ENCODE peak calls at places on chromosome 19, in nine cellular contexts. One of them, this sample, is unnamed.

GRCh38 chr19:42420055-42420544 is 7.1 kb downstream of the LIPE start:
- DNase-seq in tibial nerve: no peak
- DNase-seq in heart left ventricle: no peak
- DNase-seq in uterus: no peak
- DNase-seq in lung: no peak
- DNase-seq in HAP-1: peak; percentile 40
- DNase-seq in gastrocnemius medialis: no peak
- DNase-seq in neuronal stem cell: no peak
- DNase-seq in breast epithelium: no peak
- DNase-seq in this sample: peak; percentile 40

GRCh38 chr19:15673176-15673654 is 328 bp downstream of the CYP4F12 start:
- DNase-seq in tibial nerve: no peak
- DNase-seq in heart left ventricle: peak; percentile 28
- DNase-seq in uterus: no peak
- DNase-seq in lung: no peak
- DNase-seq in HAP-1: no peak
- DNase-seq in gastrocnemius medialis: no peak
- DNase-seq in neuronal stem cell: no peak
- DNase-seq in breast epithelium: no peak
- DNase-seq in this sample: no peak

GRCh38 chr19:14395710-14396338 is 14.6 kb downstream of the ADGRE5 start:
- DNase-seq in tibial nerve: no peak
- DNase-seq in heart left ventricle: no peak
- DNase-seq in uterus: no peak
- DNase-seq in lung: no peak
- DNase-seq in HAP-1: no peak
- DNase-seq in gastrocnemius medialis: no peak
- DNase-seq in neuronal stem cell: no peak
- DNase-seq in breast epithelium: no peak
- DNase-seq in this sample: no peak

GRCh38 chr19:4089400-4089908 is 22.8 kb upstream of the ZBTB7A start:
- DNase-seq in tibial nerve: no peak
- DNase-seq in heart left ventricle: peak; percentile 48
- DNase-seq in uterus: no peak
- DNase-seq in lung: no peak
- DNase-seq in HAP-1: no peak
- DNase-seq in gastrocnemius medialis: no peak
- DNase-seq in neuronal stem cell: no peak
- DNase-seq in breast epithelium: no peak
- DNase-seq in this sample: no peak

GRCh38 chr19:28242317-28242927 is 970.5 kb downstream of the UQCRFS1 start:
- DNase-seq in tibial nerve: peak; percentile 32
- DNase-seq in heart left ventricle: no peak
- DNase-seq in uterus: no peak
- DNase-seq in lung: no peak
- DNase-seq in HAP-1: no peak
- DNase-seq in gastrocnemius medialis: no peak
- DNase-seq in neuronal stem cell: peak; percentile 70
- DNase-seq in breast epithelium: no peak
- DNase-seq in this sample: no peak

GRCh38 chr19:56170261-56170660 is 5.5 kb upstream of the GALP start:
- DNase-seq in tibial nerve: no peak
- DNase-seq in heart left ventricle: peak; percentile 50
- DNase-seq in uterus: no peak
- DNase-seq in lung: peak; percentile 90
- DNase-seq in HAP-1: no peak
- DNase-seq in gastrocnemius medialis: no peak
- DNase-seq in neuronal stem cell: no peak
- DNase-seq in breast epithelium: no peak
- DNase-seq in this sample: no peak

GRCh38 chr19:30590596-30591229 is 218.5 kb downstream of the ZNF536 start:
- DNase-seq in tibial nerve: no peak
- DNase-seq in heart left ventricle: no peak
- DNase-seq in uterus: no peak
- DNase-seq in lung: no peak
- DNase-seq in HAP-1: no peak
- DNase-seq in gastrocnemius medialis: no peak
- DNase-seq in neuronal stem cell: no peak
- DNase-seq in breast epithelium: no peak
- DNase-seq in this sample: no peak

GRCh38 chr19:29484876-29485275 is 40.9 kb upstream of the VSTM2B start:
- DNase-seq in tibial nerve: no peak
- DNase-seq in heart left ventricle: no peak
- DNase-seq in uterus: no peak
- DNase-seq in lung: peak; percentile 22
- DNase-seq in HAP-1: no peak
- DNase-seq in gastrocnemius medialis: no peak
- DNase-seq in neuronal stem cell: no peak
- DNase-seq in breast epithelium: no peak
- DNase-seq in this sample: no peak

GRCh38 chr19:23991170-23991569 is 76.5 kb downstream of the ZNF726 start:
- DNase-seq in tibial nerve: no peak
- DNase-seq in heart left ventricle: no peak
- DNase-seq in uterus: no peak
- DNase-seq in lung: no peak
- DNase-seq in HAP-1: no peak
- DNase-seq in gastrocnemius medialis: no peak
- DNase-seq in neuronal stem cell: no peak
- DNase-seq in breast epithelium: no peak
- DNase-seq in this sample: no peak

GRCh38 chr19:19551862-19552192 is 13.8 kb downstream of the CILP2 start:
- DNase-seq in tibial nerve: no peak
- DNase-seq in heart left ventricle: no peak
- DNase-seq in uterus: no peak
- DNase-seq in lung: no peak
- DNase-seq in HAP-1: no peak
- DNase-seq in gastrocnemius medialis: no peak
- DNase-seq in neuronal stem cell: no peak
- DNase-seq in breast epithelium: no peak
- DNase-seq in this sample: no peak

DNA sequence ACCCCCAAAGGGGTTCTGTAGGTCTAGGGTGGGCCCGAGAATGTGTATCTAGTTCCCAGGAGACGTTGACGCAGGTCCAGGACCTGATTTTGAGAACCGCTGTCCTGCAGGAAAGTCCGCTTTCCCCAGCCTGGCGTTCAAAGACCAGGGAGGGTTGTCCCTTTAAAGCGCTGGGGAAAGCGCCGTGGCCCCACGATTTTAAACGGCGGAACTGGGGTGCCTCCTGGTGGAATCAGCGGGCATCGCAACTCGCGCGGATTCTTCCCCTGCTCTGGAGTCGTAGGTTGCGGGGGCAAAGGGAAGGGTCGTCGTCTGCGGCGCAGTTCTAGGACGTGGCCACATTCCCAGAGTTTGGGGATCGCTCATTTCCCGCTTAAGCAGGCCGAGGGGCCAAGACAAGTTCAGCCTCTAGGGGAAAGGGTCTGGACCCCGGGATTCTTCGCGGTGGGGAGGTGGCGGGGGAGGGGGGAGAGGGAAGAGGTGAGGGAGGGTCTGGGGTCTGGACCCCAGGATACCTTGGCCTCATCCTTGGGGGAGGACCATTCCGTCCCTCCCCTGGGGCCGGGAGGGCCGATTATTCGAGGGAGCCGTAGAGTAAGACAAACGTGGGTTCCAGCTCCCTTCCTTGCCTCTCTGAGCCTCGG is 7.7 kb downstream of the PNMA8B start:
- DNase-seq in tibial nerve: peak; percentile 80
- DNase-seq in heart left ventricle: peak; percentile 71
- DNase-seq in uterus: peak; percentile 88
- DNase-seq in lung: peak; percentile 75
- DNase-seq in HAP-1: peak; percentile 76
- DNase-seq in gastrocnemius medialis: peak; percentile 51
- DNase-seq in neuronal stem cell: peak; percentile 85
- DNase-seq in breast epithelium: peak; percentile 83
- DNase-seq in this sample: peak; percentile 72
- H3K4me3 ChIP-seq in tibial nerve: no peak overlapping the region
- H3K4me3 ChIP-seq in heart left ventricle: peak overlapping the region; percentile 17
- H3K4me3 ChIP-seq in uterus: peak overlapping the region; percentile 22
- H3K4me3 ChIP-seq in lung: no peak overlapping the region
- H3K4me3 ChIP-seq in HAP-1: peak overlapping the region; percentile 22
- H3K4me3 ChIP-seq in gastrocnemius medialis: peak overlapping the region; percentile 30
- H3K4me3 ChIP-seq in neuronal stem cell: peak overlapping the region; percentile 26
- H3K4me3 ChIP-seq in breast epithelium: peak overlapping the region; percentile 48
- H3K4me3 ChIP-seq in this sample: no peak overlapping the region

DNA sequence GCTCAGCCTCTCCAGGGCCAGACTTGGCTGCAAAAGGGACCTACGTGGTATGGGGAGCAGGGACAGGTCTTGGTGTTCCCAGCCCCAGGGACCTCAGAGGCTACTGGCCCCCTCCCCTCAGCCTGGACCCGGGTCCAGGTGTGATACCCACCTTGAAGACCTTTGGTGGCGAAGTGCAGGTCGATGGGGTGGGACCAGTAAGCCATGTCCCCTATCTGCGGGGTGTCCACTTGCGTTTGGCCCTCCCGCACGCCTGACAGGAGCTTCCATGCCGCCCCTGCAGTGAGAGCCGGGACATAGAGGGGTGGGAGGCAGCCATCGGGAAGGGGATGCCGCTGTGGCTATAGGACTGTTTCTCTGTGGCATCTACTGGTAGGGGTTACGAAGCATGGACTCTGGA is 4.0 kb upstream of the TGFB1 start:
- DNase-seq in tibial nerve: no peak
- DNase-seq in heart left ventricle: no peak
- DNase-seq in uterus: no peak
- DNase-seq in lung: no peak
- DNase-seq in HAP-1: no peak
- DNase-seq in gastrocnemius medialis: no peak
- DNase-seq in neuronal stem cell: no peak
- DNase-seq in breast epithelium: no peak
- DNase-seq in this sample: no peak
- H3K4me1 ChIP-seq in tibial nerve: no peaks in the 10 kb centered on the region
- H3K4me1 ChIP-seq in heart left ventricle: no peaks in the 10 kb centered on the region
- H3K4me1 ChIP-seq in uterus: peaks cover 6% of the 10 kb centered on the region
- H3K4me1 ChIP-seq in lung: no peaks in the 10 kb centered on the region
- H3K4me1 ChIP-seq in HAP-1: peaks cover 3% of the 10 kb centered on the region
- H3K4me1 ChIP-seq in gastrocnemius medialis: no peaks in the 10 kb centered on the region
- H3K4me1 ChIP-seq in neuronal stem cell: no peaks in the 10 kb centered on the region
- H3K4me1 ChIP-seq in breast epithelium: peaks cover 6% of the 10 kb centered on the region
- H3K4me1 ChIP-seq in this sample: peaks cover 9% of the 10 kb centered on the region

GRCh38 chr19:50858896-50859295 is 4.2 kb downstream of the KLK3 start:
- DNase-seq in tibial nerve: no peak
- DNase-seq in heart left ventricle: no peak
- DNase-seq in uterus: no peak
- DNase-seq in lung: no peak
- DNase-seq in HAP-1: no peak
- DNase-seq in gastrocnemius medialis: no peak
- DNase-seq in neuronal stem cell: no peak
- DNase-seq in breast epithelium: no peak
- DNase-seq in this sample: no peak
- H3K4me3 ChIP-seq in tibial nerve: no peak overlapping the region
- H3K4me3 ChIP-seq in heart left ventricle: no peak overlapping the region
- H3K4me3 ChIP-seq in uterus: no peak overlapping the region
- H3K4me3 ChIP-seq in lung: no peak overlapping the region
- H3K4me3 ChIP-seq in HAP-1: no peak overlapping the region
- H3K4me3 ChIP-seq in gastrocnemius medialis: no peak overlapping the region
- H3K4me3 ChIP-seq in neuronal stem cell: no peak overlapping the region
- H3K4me3 ChIP-seq in breast epithelium: no peak overlapping the region
- H3K4me3 ChIP-seq in this sample: no peak overlapping the region

GRCh38 chr19:33499248-33499647 is 22.3 kb downstream of the PEPD start:
- DNase-seq in tibial nerve: no peak
- DNase-seq in heart left ventricle: no peak
- DNase-seq in uterus: no peak
- DNase-seq in lung: no peak
- DNase-seq in HAP-1: no peak
- DNase-seq in gastrocnemius medialis: no peak
- DNase-seq in neuronal stem cell: no peak
- DNase-seq in breast epithelium: no peak
- DNase-seq in this sample: no peak

GRCh38 chr19:33497778-33498175 is 23.8 kb downstream of the PEPD start:
- DNase-seq in tibial nerve: no peak
- DNase-seq in heart left ventricle: no peak
- DNase-seq in uterus: no peak
- DNase-seq in lung: no peak
- DNase-seq in HAP-1: no peak
- DNase-seq in gastrocnemius medialis: no peak
- DNase-seq in neuronal stem cell: no peak
- DNase-seq in breast epithelium: no peak
- DNase-seq in this sample: no peak

GRCh38 chr19:33497151-33497777 is 24.3 kb downstream of the PEPD start:
- DNase-seq in tibial nerve: no peak
- DNase-seq in heart left ventricle: no peak
- DNase-seq in uterus: no peak
- DNase-seq in lung: no peak
- DNase-seq in HAP-1: no peak
- DNase-seq in gastrocnemius medialis: no peak
- DNase-seq in neuronal stem cell: no peak
- DNase-seq in breast epithelium: no peak
- DNase-seq in this sample: no peak

GRCh38 chr19:33499671-33500506 is 21.7 kb downstream of the PEPD start:
- DNase-seq in tibial nerve: no peak
- DNase-seq in heart left ventricle: peak; percentile 18
- DNase-seq in uterus: no peak
- DNase-seq in lung: no peak
- DNase-seq in HAP-1: no peak
- DNase-seq in gastrocnemius medialis: no peak
- DNase-seq in neuronal stem cell: no peak
- DNase-seq in breast epithelium: no peak
- DNase-seq in this sample: no peak

DNA sequence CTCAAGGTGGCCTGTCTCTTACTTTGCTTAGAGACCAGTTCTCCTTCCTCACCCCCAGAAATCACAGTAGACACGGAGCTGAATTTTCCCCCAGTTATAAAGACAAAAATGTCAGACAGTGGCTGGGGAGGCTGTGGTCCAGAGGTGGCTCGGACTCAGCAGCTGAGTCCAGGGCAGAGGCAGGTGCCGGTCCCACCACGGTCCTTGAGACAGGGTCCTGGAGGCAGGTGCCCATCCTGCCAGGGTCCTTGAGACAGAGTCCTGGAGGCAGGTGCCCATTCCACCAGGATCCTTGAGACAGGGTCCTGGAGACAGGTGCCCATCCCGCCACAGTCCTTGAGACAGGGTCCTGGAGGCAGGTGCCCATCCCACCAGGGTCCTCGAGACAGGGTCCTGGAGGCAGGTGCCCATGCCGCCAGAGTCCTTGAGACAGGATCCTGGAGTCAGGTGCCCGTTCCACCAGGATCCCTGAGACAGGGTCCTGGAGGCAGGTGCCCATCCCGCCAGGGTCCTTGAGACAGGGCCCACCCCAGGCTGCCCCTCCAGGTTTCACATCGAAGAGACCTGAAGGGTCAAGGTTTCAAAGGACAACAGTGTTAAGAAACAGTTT is 23.1 kb downstream of the PEPD start:
- DNase-seq in tibial nerve: no peak
- DNase-seq in heart left ventricle: no peak
- DNase-seq in uterus: no peak
- DNase-seq in lung: no peak
- DNase-seq in HAP-1: no peak
- DNase-seq in gastrocnemius medialis: no peak
- DNase-seq in neuronal stem cell: no peak
- DNase-seq in breast epithelium: no peak
- DNase-seq in this sample: no peak
- H3K4me1 ChIP-seq in tibial nerve: no peaks in the 10 kb centered on the region
- H3K4me1 ChIP-seq in heart left ventricle: no peaks in the 10 kb centered on the region
- H3K4me1 ChIP-seq in uterus: no peaks in the 10 kb centered on the region
- H3K4me1 ChIP-seq in lung: no peaks in the 10 kb centered on the region
- H3K4me1 ChIP-seq in HAP-1: no peaks in the 10 kb centered on the region
- H3K4me1 ChIP-seq in gastrocnemius medialis: no peaks in the 10 kb centered on the region
- H3K4me1 ChIP-seq in neuronal stem cell: peaks cover 4% of the 10 kb centered on the region
- H3K4me1 ChIP-seq in breast epithelium: no peaks in the 10 kb centered on the region
- H3K4me1 ChIP-seq in this sample: no peaks in the 10 kb centered on the region

GRCh38 chr19:55141696-55142095 is 7.3 kb downstream of the TNNT1 start:
- DNase-seq in tibial nerve: no peak
- DNase-seq in heart left ventricle: no peak
- DNase-seq in uterus: no peak
- DNase-seq in lung: no peak
- DNase-seq in HAP-1: no peak
- DNase-seq in gastrocnemius medialis: no peak
- DNase-seq in neuronal stem cell: no peak
- DNase-seq in breast epithelium: no peak
- DNase-seq in this sample: no peak
- H3K4me3 ChIP-seq in tibial nerve: no peak overlapping the region
- H3K4me3 ChIP-seq in heart left ventricle: no peak overlapping the region
- H3K4me3 ChIP-seq in uterus: no peak overlapping the region
- H3K4me3 ChIP-seq in lung: no peak overlapping the region
- H3K4me3 ChIP-seq in HAP-1: no peak overlapping the region
- H3K4me3 ChIP-seq in gastrocnemius medialis: no peak overlapping the region
- H3K4me3 ChIP-seq in neuronal stem cell: no peak overlapping the region
- H3K4me3 ChIP-seq in breast epithelium: no peak overlapping the region
- H3K4me3 ChIP-seq in this sample: no peak overlapping the region